ENCODE peak calls at places on chromosomes 3 and 15, in six cellular contexts. U is HAP-1, A is C1 segment of cervical spinal cord, T is NCI-H1417, E is fibroblast of the aortic adventitia, G is A172. X is an unnamed sample.
A peak's percentile ranks its signal among the peaks of the same experiment; 100 is the strongest.

GRCh38 chr3:122973893-122974615 is 53.5 kb downstream of the SEMA5B start:
- DNase-seq in U (no peak), A (no peak), T (peak; percentile 10), E (no peak), G (no peak), X (no peak)

GRCh38 chr15:74036271-74037170 is 42.0 kb downstream of the PML start:
- DNase-seq in U (peak; percentile 73), A (no peak), T (peak; percentile 61), E (peak; percentile 85), G (peak; percentile 67), X (peak; percentile 11)

GRCh38 chr3:196517919-196518318 is 2.8 kb upstream of the SMCO1 start:
- DNase-seq in U (peak; percentile 94), A (no peak), T (peak; percentile 48), E (peak; percentile 22), G (no peak), X (no peak)

GRCh38 chr3:151226088-151226563 is 23.1 kb upstream of the GPR171 start:
- DNase-seq in U (no peak), A (no peak), T (peak; percentile 43), E (peak; percentile 88), G (peak; percentile 67), X (no peak)

GRCh38 chr15:71480566-71480965 is 329.8 kb upstream of the NR2E3 start:
- DNase-seq in U (no peak), A (no peak), T (no peak), E (no peak), G (no peak), X (no peak)

GRCh38 chr3:25820372-25820771 is 30.5 kb downstream of the OXSM start:
- DNase-seq in U (peak; percentile 98), A (peak; percentile 4), T (peak; percentile 25), E (peak; percentile 90), G (peak; percentile 96), X (no peak)

GRCh38 chr15:99442268-99442897 is 123.4 kb upstream of the MEF2A start:
- DNase-seq in U (no peak), A (no peak), T (no peak), E (peak; percentile 97), G (peak; percentile 61), X (no peak)

GRCh38 chr3:88117683-88118082 is 32.1 kb upstream of the C3orf38 start:
- DNase-seq in U (no peak), A (no peak), T (no peak), E (no peak), G (no peak), X (no peak)

GRCh38 chr15:86555939-86556725 is 476.5 kb downstream of the AGBL1 start:
- DNase-seq in U (no peak), A (no peak), T (peak; percentile 84), E (no peak), G (no peak), X (no peak)

GRCh38 chr3:126659915-126660886 is 5.3 kb upstream of the TXNRD3 start:
- DNase-seq in U (no peak), A (no peak), T (no peak), E (no peak), G (no peak), X (no peak)

GRCh38 chr3:59101091-59101738 is 51.4 kb upstream of the CFAP20DC start:
- DNase-seq in U (no peak), A (no peak), T (no peak), E (peak; percentile 61), G (peak; percentile 66), X (no peak)

GRCh38 chr3:133535971-133536634 is 37.4 kb upstream of the CDV3 start:
- DNase-seq in U (no peak), A (no peak), T (no peak), E (peak; percentile 92), G (peak; percentile 84), X (no peak)

GRCh38 chr3:141305436-141305835 is 62.9 kb upstream of the ZBTB38 start:
- DNase-seq in U (no peak), A (no peak), T (peak; percentile 35), E (peak; percentile 64), G (peak; percentile 35), X (no peak)